ENCODE peak calls at places on chromosomes 4 and X, in six cellular contexts. B, R, G, L, S and Q are unnamed samples.

GRCh38 chr4:86331362-86331761 is 28.5 kb downstream of the MAPK10 start:
- DNase-seq in B (no peak), R (no peak), G (no peak), L (no peak), S (no peak), Q (no peak)

GRCh38 chr4:3683077-3683743 is 83.0 kb upstream of the ADRA2C start:
- DNase-seq in B (no peak), R (no peak), G (no peak), L (no peak), S (no peak), Q (no peak)

GRCh38 chr4:139560396-139561084 is 4.5 kb upstream of the SETD7 start:
- DNase-seq in B (no peak), R (no peak), G (no peak), L (no peak), S (no peak), Q (no peak)

GRCh38 chrX:1027133-1027532 is 185.3 kb downstream of the CRLF2 start:
- DNase-seq in B (no peak), R (peak; percentile 53), G (no peak), L (no peak), S (no peak), Q (no peak)

GRCh38 chr4:176187610-176188009 is 7.8 kb downstream of the SPATA4 start:
- DNase-seq in B (no peak), R (no peak), G (no peak), L (no peak), S (no peak), Q (no peak)

GRCh38 chrX:23699636-23700194 is 32.4 kb downstream of the PRDX4 start:
- DNase-seq in B (no peak), R (no peak), G (peak; percentile 14), L (no peak), S (no peak), Q (no peak)

GRCh38 chr4:101419324-101420135 is 72.2 kb upstream of the PPP3CA start:
- DNase-seq in B (no peak), R (peak; percentile 73), G (no peak), L (peak; percentile 16), S (no peak), Q (no peak)

GRCh38 chr4:24729041-24729730 is 66.2 kb upstream of the SOD3 start:
- DNase-seq in B (no peak), R (no peak), G (no peak), L (no peak), S (no peak), Q (no peak)

GRCh38 chr4:147863111-147863747 is 131.3 kb downstream of the ARHGAP10 start:
- DNase-seq in B (no peak), R (no peak), G (no peak), L (no peak), S (no peak), Q (no peak)

GRCh38 chr4:38669233-38669632 is 5.2 kb downstream of the KLF3 start:
- DNase-seq in B (no peak), R (no peak), G (no peak), L (no peak), S (no peak), Q (no peak)

GRCh38 chr4:107721436-107722090 is 1.5 kb upstream of the PAPSS1 start:
- DNase-seq in B (no peak), R (no peak), G (peak; percentile 47), L (no peak), S (no peak), Q (no peak)

GRCh38 chrX:18425199-18426003 is at the start of gene CDKL5:
- DNase-seq in B (peak; percentile 97), R (peak; percentile 94), G (peak; percentile 92), L (peak; percentile 92), S (peak; percentile 91), Q (peak; percentile 88)

GRCh38 chr4:141058739-141059507 is 74.3 kb downstream of the RNF150 start:
- DNase-seq in B (no peak), R (no peak), G (no peak), L (peak; percentile 63), S (peak; percentile 38), Q (peak; percentile 48)

GRCh38 chr4:144666539-144667175 is 20.7 kb downstream of the HHIP start:
- DNase-seq in B (no peak), R (no peak), G (no peak), L (no peak), S (no peak), Q (no peak)

GRCh38 chr4:80787306-80787705 is 243.2 kb upstream of the BMP3 start:
- DNase-seq in B (no peak), R (no peak), G (no peak), L (no peak), S (no peak), Q (no peak)

GRCh38 chr4:106522839-106523238 is 154.3 kb upstream of the GIMD1 start:
- DNase-seq in B (no peak), R (no peak), G (no peak), L (no peak), S (no peak), Q (no peak)

GRCh38 chr4:41426523-41426922 is 111.4 kb upstream of the LIMCH1 start:
- DNase-seq in B (no peak), R (no peak), G (no peak), L (no peak), S (no peak), Q (no peak)

GRCh38 chr4:150391052-150391451 is 190.9 kb upstream of the MAB21L2 start:
- DNase-seq in B (no peak), R (no peak), G (no peak), L (no peak), S (no peak), Q (no peak)

GRCh38 chr4:112704991-112705845 is 68.3 kb downstream of the LARP7 start:
- DNase-seq in B (peak; percentile 42), R (no peak), G (no peak), L (peak; percentile 6), S (peak; percentile 29), Q (peak; percentile 5)

GRCh38 chr4:138573246-138573645 is 331.1 kb upstream of the SLC7A11 start:
- DNase-seq in B (no peak), R (no peak), G (no peak), L (no peak), S (no peak), Q (no peak)

GRCh38 chrX:63426519-63426918 is 75.4 kb upstream of the SPIN4 start:
- DNase-seq in B (no peak), R (no peak), G (no peak), L (no peak), S (no peak), Q (no peak)

GRCh38 chrX:150361070-150361776 is 1.9 kb upstream of the MAMLD1 start:
- DNase-seq in B (peak; percentile 25), R (no peak), G (no peak), L (no peak), S (no peak), Q (no peak)

GRCh38 chr4:144948009-144948408 is 150.0 kb downstream of the ANAPC10 start:
- DNase-seq in B (no peak), R (no peak), G (no peak), L (no peak), S (no peak), Q (no peak)